ENCODE peak calls at places on chromosome 2, in ten cellular contexts. Q is left lung, X is WTC11, R is K562, A is GM13976, D is thoracic aorta, O is thyroid gland, P is neural crest cell, E is cardiac fibroblast, G is pancreas. U is an unnamed sample.

GRCh38 chr2:36403675-36404230 is 48.2 kb downstream of the CRIM1 start:
- DNase-seq in P (no peak), D (no peak), R (no peak), E (peak), Q (no peak), G (no peak), O (no peak), A (no peak), X (no peak), U (no peak)

GRCh38 chr2:99439989-99440388 is 49.8 kb downstream of the REV1 start:
- DNase-seq in X (no peak), E (no peak), Q (no peak), D (no peak), O (no peak), P (no peak), R (no peak), G (no peak), A (no peak), U (no peak)

GRCh38 chr2:138581909-138582308 is 80.3 kb downstream of the SPOPL start:
- DNase-seq in R (no peak), A (no peak), P (no peak), Q (no peak), O (no peak), G (no peak), E (no peak), X (no peak), D (no peak), U (no peak)

GRCh38 chr2:151297882-151298281 is 8.4 kb upstream of the NMI start:
- DNase-seq in R (no peak), A (peak), Q (no peak), O (no peak), G (no peak), X (no peak), D (no peak), P (no peak), E (peak), U (no peak)

GRCh38 chr2:9744256-9745004 is 98.8 kb upstream of the TAF1B start:
- DNase-seq in X (no peak), D (no peak), E (no peak), O (no peak), A (no peak), Q (no peak), G (no peak), R (no peak), P (no peak), U (no peak)

GRCh38 chr2:65220432-65221131 is 7.0 kb upstream of the ACTR2 start:
- DNase-seq in X (no peak), D (no peak), A (no peak), Q (no peak), G (no peak), R (no peak), O (no peak), P (no peak), E (peak), U (no peak)

GRCh38 chr2:66915237-66915636 is 480.3 kb downstream of the MEIS1 start:
- DNase-seq in X (no peak), E (peak), O (no peak), D (no peak), G (no peak), R (no peak), A (no peak), P (no peak), Q (no peak), U (no peak)

GRCh38 chr2:166802475-166802874 is 85.8 kb upstream of the XIRP2 start:
- DNase-seq in X (no peak), Q (no peak), G (no peak), A (no peak), P (no peak), E (no peak), D (no peak), R (no peak), O (no peak), U (no peak)

GRCh38 chr2:236404346-236404745 is 140.1 kb upstream of the ASB18 start:
- DNase-seq in R (no peak), E (no peak), D (no peak), X (no peak), O (no peak), P (no peak), G (no peak), A (no peak), Q (no peak), U (no peak)

GRCh38 chr2:163155279-163155883 is 316.8 kb upstream of the KCNH7 start:
- DNase-seq in P (no peak), Q (no peak), A (peak), G (no peak), R (peak), D (no peak), O (no peak), E (peak), X (no peak), U (peak)

GRCh38 chr2:74762789-74763188 is 71.1 kb upstream of the HK2 start:
- DNase-seq in E (no peak), A (no peak), P (no peak), G (no peak), X (no peak), O (no peak), D (no peak), Q (no peak), R (peak), U (no peak)

GRCh38 chr2:63320669-63321068 is 267.6 kb downstream of the WDPCP start:
- DNase-seq in R (no peak), P (no peak), X (no peak), G (no peak), A (no peak), D (no peak), E (no peak), Q (no peak), O (no peak), U (no peak)

GRCh38 chr2:60540054-60540453 is 13.4 kb downstream of the BCL11A start:
- DNase-seq in G (no peak), O (no peak), Q (no peak), R (no peak), E (no peak), P (no peak), D (no peak), A (no peak), X (no peak), U (no peak)

GRCh38 chr2:179561702-179562101 is 297.1 kb upstream of the SESTD1 start:
- DNase-seq in A (no peak), O (no peak), D (no peak), X (no peak), R (no peak), Q (no peak), P (no peak), E (no peak), G (no peak), U (no peak)

GRCh38 chr2:39738941-39739340 is 40.1 kb downstream of the THUMPD2 start:
- DNase-seq in A (no peak), R (no peak), G (no peak), P (no peak), E (no peak), X (no peak), Q (no peak), O (no peak), D (no peak), U (no peak)

GRCh38 chr2:209472871-209473270 is 49.0 kb downstream of the MAP2 start:
- DNase-seq in R (no peak), X (no peak), E (peak), O (no peak), G (no peak), D (no peak), P (no peak), Q (no peak), A (no peak), U (no peak)

GRCh38 chr2:137928547-137929503 is 35.4 kb upstream of the HNMT start:
- DNase-seq in Q (no peak), P (no peak), D (no peak), O (no peak), G (no peak), X (no peak), E (peak), R (no peak), A (no peak), U (no peak)

GRCh38 chr2:191166111-191166755 is 15.4 kb upstream of the STAT4 start:
- DNase-seq in R (no peak), G (no peak), O (no peak), A (no peak), Q (no peak), D (no peak), P (no peak), E (peak), X (no peak), U (no peak)

GRCh38 chr2:206918258-206918657 is 21.1 kb upstream of the CPO start:
- DNase-seq in X (no peak), P (no peak), Q (no peak), A (no peak), R (no peak), G (no peak), D (no peak), O (no peak), E (no peak), U (no peak)

GRCh38 chr2:30511122-30512083 is 64.4 kb downstream of the LCLAT1 start:
- DNase-seq in E (peak), G (no peak), O (no peak), A (no peak), R (peak), P (no peak), Q (no peak), D (no peak), X (no peak), U (no peak)

GRCh38 chr2:4047961-4048891 is 344.9 kb downstream of the DCDC2C start:
- DNase-seq in Q (no peak), G (no peak), R (no peak), P (no peak), D (no peak), E (peak), O (no peak), A (no peak), X (no peak), U (no peak)

GRCh38 chr2:53670351-53670750 is 97.3 kb upstream of the CHAC2 start:
- DNase-seq in R (no peak), O (no peak), X (no peak), D (no peak), E (peak), G (no peak), A (no peak), Q (no peak), P (no peak), U (no peak)

GRCh38 chr2:227884511-227884947 is 13.1 kb downstream of the DAW1 start:
- DNase-seq in E (peak), O (peak), X (peak), G (peak), A (peak), Q (peak), D (no peak), P (peak), R (peak), U (peak)

GRCh38 chr2:20071397-20072383 is 20.3 kb upstream of the LAPTM4A start:
- DNase-seq in E (peak), R (no peak), Q (no peak), A (no peak), P (no peak), O (peak), D (no peak), G (peak), X (no peak), U (no peak)

GRCh38 chr2:96344011-96344410 is 8.4 kb downstream of the NCAPH start:
- DNase-seq in P (no peak), Q (no peak), A (peak), G (no peak), R (no peak), X (no peak), D (no peak), E (peak), O (no peak), U (no peak)

GRCh38 chr2:59886758-59887157 is 666.7 kb downstream of the BCL11A start:
- DNase-seq in R (no peak), X (no peak), P (no peak), O (no peak), G (no peak), D (no peak), E (no peak), A (no peak), Q (no peak), U (no peak)

GRCh38 chr2:55954306-55955035 is 30.9 kb upstream of the EFEMP1 start:
- DNase-seq in O (peak), A (no peak), E (peak), D (no peak), R (no peak), G (no peak), Q (no peak), X (no peak), P (no peak), U (no peak)

GRCh38 chr2:222859786-222860726 is 780 bp upstream of the ACSL3 start:
- DNase-seq in R (no peak), X (peak), O (peak), E (peak), A (no peak), G (peak), D (peak), P (no peak), Q (peak), U (peak)

DNA sequence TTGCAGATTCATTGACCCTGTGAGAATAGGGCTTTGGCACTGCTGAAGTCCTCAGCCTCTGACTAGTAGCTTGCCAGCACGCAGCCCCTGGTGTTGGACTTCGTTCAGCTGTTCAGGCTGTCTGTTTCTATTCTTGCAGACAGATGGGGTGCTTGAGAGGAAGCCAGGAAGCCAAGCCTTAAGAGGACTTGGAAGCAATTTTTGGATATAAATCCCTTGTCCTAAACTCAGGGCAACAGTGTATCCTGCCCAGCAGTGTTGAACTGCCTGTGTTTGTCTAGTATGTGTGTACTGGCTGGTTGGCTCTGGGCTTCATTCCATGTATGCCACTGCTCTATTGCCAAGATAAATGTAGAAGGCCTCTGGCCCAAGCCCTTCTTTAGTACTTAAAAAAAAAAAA is 108.6 kb downstream of the COMMD1 start:
- DNase-seq in A (no peak), G (peak), O (peak), D (peak), Q (peak), E (peak), R (no peak), P (no peak), X (no peak), U (no peak)
- TF ChIP-seq CTCF in A (no peak), G (no peak), O (no peak), D (peak), Q (no peak), E (peak), R (no peak), P (no peak), X (no peak), U (no peak)

DNA sequence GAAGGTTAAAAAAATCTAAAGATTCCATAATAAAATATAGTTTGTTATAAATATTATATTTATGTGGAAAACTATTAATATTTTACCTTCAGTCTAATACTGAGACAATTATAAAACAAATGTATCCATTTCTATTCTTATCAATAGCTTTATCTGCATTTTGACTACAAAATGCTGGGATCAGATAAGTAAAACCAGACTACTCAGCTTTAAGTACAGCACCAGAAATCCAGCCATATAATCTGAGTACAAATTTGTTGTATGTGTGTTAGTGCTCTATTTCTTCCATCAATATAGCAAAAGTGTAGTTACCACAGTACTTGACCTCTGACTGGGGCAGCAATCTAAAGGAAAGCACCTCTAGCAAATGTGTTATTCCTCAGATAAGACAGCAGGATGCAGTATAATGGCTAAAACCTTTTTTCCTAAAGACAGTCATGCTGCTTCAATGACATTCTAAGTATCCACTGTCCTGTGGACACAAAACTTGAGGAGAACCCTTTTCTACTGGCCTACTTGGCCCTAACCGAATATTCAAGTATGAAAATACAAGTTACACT is 68.1 kb downstream of the OLA1 start:
- DNase-seq in G (no peak), R (peak), P (no peak), O (no peak), X (no peak), A (no peak), E (peak), D (no peak), Q (no peak), U (no peak)
- TF ChIP-seq CTCF in G (no peak), R (peak), P (peak), O (no peak), X (no peak), A (no peak), E (peak), D (no peak), Q (no peak), U (no peak)

GRCh38 chr2:237473474-237474453 is 13.3 kb upstream of the MLPH start:
- DNase-seq in X (no peak), G (no peak), O (peak), R (no peak), Q (peak), P (no peak), E (peak), A (no peak), D (no peak), U (no peak)

GRCh38 chr2:237472909-237473308 is 14.1 kb upstream of the MLPH start:
- DNase-seq in P (no peak), X (no peak), E (no peak), R (no peak), A (no peak), O (no peak), D (no peak), G (no peak), Q (no peak), U (no peak)

GRCh38 chr2:237475704-237476107 is 11.3 kb upstream of the MLPH start:
- DNase-seq in R (no peak), A (no peak), X (no peak), E (peak), Q (peak), G (no peak), O (no peak), P (no peak), D (no peak), U (no peak)

GRCh38 chr2:237474511-237474911 is 12.5 kb upstream of the MLPH start:
- DNase-seq in O (peak), A (no peak), G (no peak), E (peak), P (no peak), D (no peak), Q (peak), X (no peak), R (no peak), U (no peak)

GRCh38 chr2:237474931-237475703 is 11.9 kb upstream of the MLPH start:
- DNase-seq in R (peak), A (peak), Q (peak), G (peak), X (peak), D (no peak), O (peak), E (peak), P (peak), U (peak)
- TF ChIP-seq CTCF in R (peak), A (peak), Q (peak), G (peak), X (peak), D (peak), O (peak), E (peak), P (peak), U (peak)

DNA sequence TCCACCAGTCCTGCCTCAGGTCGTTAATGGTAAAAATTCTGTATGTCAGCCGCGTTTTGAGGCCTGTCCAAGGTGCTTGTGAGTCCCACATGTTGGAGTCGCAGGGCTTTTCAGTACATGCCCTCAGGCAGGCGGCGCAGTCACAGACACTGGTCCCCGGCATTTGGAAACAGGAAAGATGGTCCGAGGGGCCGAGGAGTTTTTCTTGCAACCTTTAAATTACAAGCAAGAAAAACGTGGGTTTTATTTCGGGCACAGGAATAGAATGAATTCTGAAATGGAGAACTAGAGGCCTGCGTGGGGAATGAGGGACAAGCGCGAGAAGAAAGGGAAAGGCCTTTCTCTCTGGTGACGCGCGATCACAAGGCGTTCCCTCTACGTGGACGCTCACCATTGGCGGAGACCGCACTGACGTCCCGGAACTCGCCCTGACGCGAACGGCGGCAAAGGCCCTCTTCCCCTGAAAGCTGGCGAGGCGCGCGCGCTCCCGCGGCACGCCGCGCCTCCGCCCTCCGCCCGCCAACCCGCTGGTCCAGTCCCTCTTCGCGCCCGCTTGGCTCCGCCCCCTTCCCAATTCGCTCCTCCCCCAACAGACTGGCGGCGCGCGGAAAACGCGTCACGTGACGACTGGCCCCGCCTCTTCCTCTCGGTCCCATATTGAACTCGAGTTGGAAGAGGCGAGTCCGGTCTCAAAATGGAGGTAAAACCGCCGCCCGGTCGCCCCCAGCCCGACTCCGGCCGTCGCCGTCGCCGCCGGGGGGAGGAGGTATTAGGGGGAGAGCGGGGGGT is at the start of gene HNRNPA3:
- DNase-seq in G (peak), X (peak), R (peak), A (peak), P (peak), E (peak), Q (peak), D (peak), O (peak), U (peak)
- TF ChIP-seq CTCF in G (no peak), X (no peak), R (no peak), A (peak), P (no peak), E (no peak), Q (no peak), D (no peak), O (no peak), U (no peak)

GRCh38 chr2:102690012-102690411 is 70.7 kb downstream of the SLC9A2 start:
- DNase-seq in D (no peak), Q (no peak), A (no peak), O (no peak), P (no peak), G (no peak), E (no peak), R (no peak), X (no peak), U (no peak)

GRCh38 chr2:102686479-102687439 is 67.4 kb downstream of the SLC9A2 start:
- DNase-seq in A (no peak), E (no peak), O (no peak), D (no peak), G (no peak), X (no peak), R (no peak), P (no peak), Q (no peak), U (no peak)
- TF ChIP-seq CTCF in A (no peak), E (no peak), O (no peak), D (no peak), G (no peak), X (no peak), R (no peak), P (no peak), Q (no peak), U (no peak)

DNA sequence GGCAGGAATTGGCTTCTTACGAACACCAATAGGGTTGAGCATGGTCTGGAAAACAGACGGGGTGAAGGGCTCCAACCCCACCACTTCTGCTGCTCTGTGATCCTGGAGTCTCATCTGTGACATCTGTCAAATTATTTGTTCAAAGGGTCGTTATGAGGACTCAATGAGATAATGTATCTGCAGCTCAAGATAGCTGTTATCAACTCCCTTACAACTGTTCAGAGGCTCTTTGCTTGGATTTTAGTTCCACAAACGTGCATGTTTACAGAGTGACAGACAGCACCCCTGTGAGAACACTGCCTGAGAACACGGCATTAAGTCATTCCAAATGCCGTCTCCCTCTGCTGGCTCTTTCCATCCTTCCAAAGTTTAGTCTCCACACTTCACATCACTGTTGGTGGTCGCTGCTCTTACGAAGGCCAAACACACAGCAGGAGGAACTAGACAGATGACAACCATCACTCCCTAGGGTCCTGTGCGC is 220.5 kb downstream of the ANAPC1 start:
- DNase-seq in A (no peak), Q (no peak), D (no peak), R (peak), E (peak), P (no peak), G (no peak), X (no peak), O (no peak), U (no peak)
- TF ChIP-seq CTCF in A (no peak), Q (no peak), D (no peak), R (peak), E (peak), P (no peak), G (no peak), X (no peak), O (no peak), U (no peak)

GRCh38 chr2:23292024-23292423 is 93.0 kb upstream of the KLHL29 start:
- DNase-seq in R (peak), X (no peak), E (no peak), D (no peak), O (no peak), Q (no peak), P (no peak), G (no peak), A (no peak), U (no peak)
- TF ChIP-seq CTCF in R (peak), X (no peak), E (no peak), D (no peak), O (no peak), Q (no peak), P (no peak), G (no peak), A (no peak), U (no peak)

U was measured in endothelial cell.